ENCODE peak calls at places on chromosomes 1 and 21, in four cellular contexts. One of them, this sample, is unnamed.

GRCh38 chr1:109034382-109034781 is 7.5 kb downstream of the WDR47 start:
- DNase-seq in lower leg skin: no peak
- DNase-seq in IMR-90: no peak
- DNase-seq in CD4-positive, alpha-beta T cell: no peak
- DNase-seq in this sample: no peak

GRCh38 chr1:2393471-2393877 is 1.8 kb downstream of the RER1 start:
- DNase-seq in CD4-positive, alpha-beta T cell: no peak
- DNase-seq in IMR-90: no peak
- DNase-seq in lower leg skin: no peak
- DNase-seq in this sample: no peak

GRCh38 chr1:24027838-24028468 is 47.8 kb upstream of the SRSF10 start:
- DNase-seq in lower leg skin: no peak
- DNase-seq in CD4-positive, alpha-beta T cell: no peak
- DNase-seq in IMR-90: peak
- DNase-seq in this sample: no peak

GRCh38 chr1:106526650-106527049 is 529.8 kb upstream of the PRMT6 start:
- DNase-seq in CD4-positive, alpha-beta T cell: no peak
- DNase-seq in lower leg skin: no peak
- DNase-seq in IMR-90: peak
- DNase-seq in this sample: no peak

GRCh38 chr1:19597463-19598309 is 46.4 kb upstream of the NBL1 start:
- DNase-seq in CD4-positive, alpha-beta T cell: peak
- DNase-seq in lower leg skin: no peak
- DNase-seq in IMR-90: peak
- DNase-seq in this sample: no peak

GRCh38 chr1:18599096-18599495 is 31.6 kb upstream of the PAX7 start:
- DNase-seq in lower leg skin: no peak
- DNase-seq in CD4-positive, alpha-beta T cell: no peak
- DNase-seq in IMR-90: no peak
- DNase-seq in this sample: no peak

GRCh38 chr1:58353168-58353567 is 193.4 kb downstream of the OMA1 start:
- DNase-seq in IMR-90: no peak
- DNase-seq in lower leg skin: no peak
- DNase-seq in CD4-positive, alpha-beta T cell: no peak
- DNase-seq in this sample: no peak

GRCh38 chr1:173137116-173137515 is 70.0 kb downstream of the TNFSF4 start:
- DNase-seq in CD4-positive, alpha-beta T cell: no peak
- DNase-seq in IMR-90: peak
- DNase-seq in lower leg skin: no peak
- DNase-seq in this sample: no peak

GRCh38 chr1:19619697-19620384 is 24.3 kb upstream of the NBL1 start:
- DNase-seq in CD4-positive, alpha-beta T cell: no peak
- DNase-seq in IMR-90: no peak
- DNase-seq in lower leg skin: no peak
- DNase-seq in this sample: no peak

GRCh38 chr1:119840745-119841144 is 29.5 kb upstream of the REG4 start:
- DNase-seq in IMR-90: no peak
- DNase-seq in CD4-positive, alpha-beta T cell: no peak
- DNase-seq in lower leg skin: no peak
- DNase-seq in this sample: no peak

GRCh38 chr1:204723131-204723787 is 37.7 kb upstream of the LRRN2 start:
- DNase-seq in CD4-positive, alpha-beta T cell: no peak
- DNase-seq in lower leg skin: no peak
- DNase-seq in IMR-90: no peak
- DNase-seq in this sample: peak

GRCh38 chr21:27339902-27340301 is 373.0 kb upstream of the ADAMTS5 start:
- DNase-seq in lower leg skin: no peak
- DNase-seq in CD4-positive, alpha-beta T cell: no peak
- DNase-seq in IMR-90: peak
- DNase-seq in this sample: no peak

GRCh38 chr21:22855581-22855980 is 1857.4 kb downstream of the NCAM2 start:
- DNase-seq in CD4-positive, alpha-beta T cell: no peak
- DNase-seq in lower leg skin: no peak
- DNase-seq in IMR-90: no peak
- DNase-seq in this sample: no peak

GRCh38 chr1:217747156-217747769 is 116.1 kb downstream of the SPATA17 start:
- DNase-seq in CD4-positive, alpha-beta T cell: no peak
- DNase-seq in lower leg skin: no peak
- DNase-seq in IMR-90: peak
- DNase-seq in this sample: no peak

GRCh38 chr1:10866314-10867091 is 70.1 kb upstream of the CASZ1 start:
- DNase-seq in CD4-positive, alpha-beta T cell: no peak
- DNase-seq in IMR-90: peak
- DNase-seq in lower leg skin: no peak
- DNase-seq in this sample: no peak

GRCh38 chr21:44579833-44580144 is 615 bp downstream of the KRTAP10-5 start:
- DNase-seq in CD4-positive, alpha-beta T cell: no peak
- DNase-seq in IMR-90: no peak
- DNase-seq in lower leg skin: no peak
- DNase-seq in this sample: no peak

GRCh38 chr1:195188821-195189220 is 1419.4 kb downstream of the KCNT2 start:
- DNase-seq in CD4-positive, alpha-beta T cell: no peak
- DNase-seq in IMR-90: peak
- DNase-seq in lower leg skin: no peak
- DNase-seq in this sample: no peak

GRCh38 chr21:45504516-45505415 is 37.5 kb downstream of the SLC19A1 start:
- DNase-seq in CD4-positive, alpha-beta T cell: no peak
- DNase-seq in IMR-90: no peak
- DNase-seq in lower leg skin: no peak
- DNase-seq in this sample: no peak

GRCh38 chr1:34479731-34480130 is 275.1 kb upstream of the GJB5 start:
- DNase-seq in CD4-positive, alpha-beta T cell: no peak
- DNase-seq in lower leg skin: no peak
- DNase-seq in IMR-90: no peak
- DNase-seq in this sample: no peak

GRCh38 chr1:59978026-59978425 is 51.5 kb upstream of the CYP2J2 start:
- DNase-seq in CD4-positive, alpha-beta T cell: no peak
- DNase-seq in IMR-90: no peak
- DNase-seq in lower leg skin: peak
- DNase-seq in this sample: no peak

GRCh38 chr1:145891587-145892485 is 6.2 kb upstream of the ANKRD35 start:
- DNase-seq in lower leg skin: peak
- DNase-seq in IMR-90: peak
- DNase-seq in CD4-positive, alpha-beta T cell: peak
- DNase-seq in this sample: peak

GRCh38 chr1:98323906-98324358 is 337.6 kb upstream of the SNX7 start:
- DNase-seq in CD4-positive, alpha-beta T cell: no peak
- DNase-seq in IMR-90: peak
- DNase-seq in lower leg skin: peak
- DNase-seq in this sample: peak

GRCh38 chr1:67211589-67212563 is 45.6 kb downstream of the IL23R start:
- DNase-seq in IMR-90: peak
- DNase-seq in lower leg skin: no peak
- DNase-seq in CD4-positive, alpha-beta T cell: peak
- DNase-seq in this sample: no peak

GRCh38 chr1:172172267-172172880 is 248.1 kb upstream of the C1orf105 start:
- DNase-seq in lower leg skin: no peak
- DNase-seq in CD4-positive, alpha-beta T cell: no peak
- DNase-seq in IMR-90: peak
- DNase-seq in this sample: no peak

GRCh38 chr1:50181027-50181663 is 72.4 kb downstream of the ELAVL4 start:
- DNase-seq in IMR-90: no peak
- DNase-seq in CD4-positive, alpha-beta T cell: no peak
- DNase-seq in lower leg skin: peak
- DNase-seq in this sample: no peak

GRCh38 chr1:10682114-10682445 is 114.4 kb downstream of the CASZ1 start:
- DNase-seq in IMR-90: no peak
- DNase-seq in lower leg skin: no peak
- DNase-seq in CD4-positive, alpha-beta T cell: no peak
- DNase-seq in this sample: no peak

GRCh38 chr1:186164773-186165172 is 210.3 kb downstream of the TPR start:
- DNase-seq in IMR-90: no peak
- DNase-seq in lower leg skin: no peak
- DNase-seq in CD4-positive, alpha-beta T cell: no peak
- DNase-seq in this sample: no peak

GRCh38 chr1:210099921-210100320 is 132.7 kb upstream of the SERTAD4 start:
- DNase-seq in IMR-90: no peak
- DNase-seq in CD4-positive, alpha-beta T cell: no peak
- DNase-seq in lower leg skin: no peak
- DNase-seq in this sample: no peak

GRCh38 chr1:235324296-235324695 is 3.7 kb downstream of the ARID4B start:
- DNase-seq in IMR-90: no peak
- DNase-seq in CD4-positive, alpha-beta T cell: no peak
- DNase-seq in lower leg skin: no peak
- DNase-seq in this sample: no peak

GRCh38 chr1:165345502-165345901 is 11.0 kb downstream of the LMX1A start:
- DNase-seq in lower leg skin: no peak
- DNase-seq in IMR-90: no peak
- DNase-seq in CD4-positive, alpha-beta T cell: no peak
- DNase-seq in this sample: no peak

GRCh38 chr21:28699591-28700259 is 293.0 kb downstream of the LTN1 start:
- DNase-seq in CD4-positive, alpha-beta T cell: no peak
- DNase-seq in IMR-90: no peak
- DNase-seq in lower leg skin: no peak
- DNase-seq in this sample: no peak

GRCh38 chr1:48470506-48470905 is 1.5 kb downstream of the SPATA6 start:
- DNase-seq in CD4-positive, alpha-beta T cell: no peak
- DNase-seq in IMR-90: no peak
- DNase-seq in lower leg skin: peak
- DNase-seq in this sample: no peak

GRCh38 chr1:48469616-48470500 is 2.1 kb downstream of the SPATA6 start:
- DNase-seq in lower leg skin: peak
- DNase-seq in IMR-90: peak
- DNase-seq in CD4-positive, alpha-beta T cell: no peak
- DNase-seq in this sample: no peak

GRCh38 chr1:48472747-48473146 is 743 bp upstream of the SPATA6 start:
- DNase-seq in IMR-90: no peak
- DNase-seq in lower leg skin: no peak
- DNase-seq in CD4-positive, alpha-beta T cell: no peak
- DNase-seq in this sample: no peak

GRCh38 chr1:48471103-48471502 is 901 bp downstream of the SPATA6 start:
- DNase-seq in IMR-90: no peak
- DNase-seq in CD4-positive, alpha-beta T cell: no peak
- DNase-seq in lower leg skin: no peak
- DNase-seq in this sample: no peak

DNA sequence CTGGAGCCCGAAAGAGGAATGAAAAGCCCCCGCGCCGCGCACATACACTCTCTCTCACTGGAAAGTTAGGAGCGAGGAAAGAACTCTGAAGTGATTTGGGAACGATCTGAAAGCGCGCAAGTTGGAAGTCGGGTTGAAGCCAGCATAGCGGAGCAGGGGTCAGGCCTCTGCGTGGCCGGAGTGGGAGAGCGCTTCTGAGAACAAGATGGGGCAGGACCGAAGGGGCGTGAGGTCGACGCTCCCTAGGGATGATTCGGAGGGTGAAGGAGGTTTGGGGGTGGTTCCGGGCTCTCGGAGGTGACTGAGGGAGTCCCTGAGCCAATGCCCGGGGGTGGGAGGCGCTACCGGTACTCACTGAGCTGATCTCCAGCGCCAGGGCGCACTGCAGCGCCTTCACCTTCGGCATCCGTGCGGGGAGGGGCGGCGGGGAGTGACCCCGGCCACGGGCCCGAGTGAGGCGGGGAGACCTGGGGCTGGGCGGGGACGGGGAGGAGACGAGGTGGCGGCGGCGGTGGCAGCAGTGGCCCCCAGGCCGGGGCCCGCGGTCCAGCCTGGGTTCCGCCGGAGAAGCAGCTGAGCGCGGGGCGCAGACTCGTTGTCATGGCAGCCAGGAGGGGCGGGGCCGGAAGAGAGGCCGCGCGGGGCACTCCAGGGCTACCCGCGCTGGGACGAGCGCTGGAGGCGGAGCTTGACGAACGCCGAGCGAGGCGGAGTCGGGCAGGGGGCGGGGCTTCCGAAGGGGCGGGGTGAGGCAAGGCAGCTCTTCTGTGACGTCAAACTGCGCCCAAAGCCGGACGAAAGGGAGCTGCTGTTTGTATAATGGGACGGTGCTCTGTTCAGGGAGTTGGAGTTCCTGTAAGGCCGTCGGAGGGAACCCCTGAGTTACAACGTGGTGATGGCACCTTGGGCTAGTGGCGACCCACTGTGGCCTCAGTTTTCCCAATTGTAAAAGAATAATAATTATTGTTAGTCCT is at the start of gene SPATA6:
- DNase-seq in lower leg skin: peak
- DNase-seq in CD4-positive, alpha-beta T cell: peak
- DNase-seq in IMR-90: peak
- DNase-seq in this sample: peak
- TF ChIP-seq CTCF in lower leg skin: no peak
- TF ChIP-seq CTCF in CD4-positive, alpha-beta T cell: no peak
- TF ChIP-seq CTCF in IMR-90: no peak
- TF ChIP-seq CTCF in this sample: no peak

GRCh38 chr1:54803761-54804470 is 2.8 kb upstream of the TTC22 start:
- DNase-seq in lower leg skin: no peak
- DNase-seq in IMR-90: peak
- DNase-seq in CD4-positive, alpha-beta T cell: no peak
- DNase-seq in this sample: peak

GRCh38 chr1:54800041-54800898 is 853 bp downstream of the TTC22 start:
- DNase-seq in IMR-90: no peak
- DNase-seq in lower leg skin: no peak
- DNase-seq in CD4-positive, alpha-beta T cell: no peak
- DNase-seq in this sample: peak

GRCh38 chr1:54798206-54798605 is 2.9 kb downstream of the TTC22 start:
- DNase-seq in lower leg skin: no peak
- DNase-seq in CD4-positive, alpha-beta T cell: no peak
- DNase-seq in IMR-90: no peak
- DNase-seq in this sample: no peak

GRCh38 chr1:54798769-54799641 is 2.1 kb downstream of the TTC22 start:
- DNase-seq in CD4-positive, alpha-beta T cell: no peak
- DNase-seq in lower leg skin: no peak
- DNase-seq in IMR-90: peak
- DNase-seq in this sample: no peak

GRCh38 chr1:54800899-54801759 is at the start of gene TTC22:
- DNase-seq in CD4-positive, alpha-beta T cell: peak
- DNase-seq in lower leg skin: no peak
- DNase-seq in IMR-90: no peak
- DNase-seq in this sample: peak
- TF ChIP-seq CTCF in CD4-positive, alpha-beta T cell: peak
- TF ChIP-seq CTCF in lower leg skin: no peak
- TF ChIP-seq CTCF in IMR-90: no peak
- TF ChIP-seq CTCF in this sample: peak

GRCh38 chr1:184986250-184986649 is 11.9 kb upstream of the NIBAN1 start:
- DNase-seq in lower leg skin: no peak
- DNase-seq in IMR-90: peak
- DNase-seq in CD4-positive, alpha-beta T cell: no peak
- DNase-seq in this sample: no peak
- TF ChIP-seq CTCF in lower leg skin: no peak
- TF ChIP-seq CTCF in IMR-90: peak
- TF ChIP-seq CTCF in CD4-positive, alpha-beta T cell: no peak
- TF ChIP-seq CTCF in this sample: no peak

GRCh38 chr1:3409737-3410434 is 44.6 kb upstream of the ARHGEF16 start:
- DNase-seq in CD4-positive, alpha-beta T cell: no peak
- DNase-seq in IMR-90: peak
- DNase-seq in lower leg skin: no peak
- DNase-seq in this sample: no peak
- TF ChIP-seq CTCF in CD4-positive, alpha-beta T cell: no peak
- TF ChIP-seq CTCF in IMR-90: peak
- TF ChIP-seq CTCF in lower leg skin: no peak
- TF ChIP-seq CTCF in this sample: no peak